ENCODE peak calls at places on chromosomes 7 and 10, in four cellular contexts. V is endothelial cell, X is B cell, A is nephron progenitor cell. N is an unnamed sample.

GRCh38 chr10:27197980-27198645 is 42.5 kb downstream of the ACBD5 start:
- DNase-seq in X (no peak), A (no peak), V (no peak), N (no peak)

GRCh38 chr7:1530946-1531262 is 402 bp downstream of the MAFK start:
- DNase-seq in V (no peak), X (no peak), A (no peak), N (no peak)

GRCh38 chr10:43861966-43862751 is 213.5 kb upstream of the ZNF32 start:
- DNase-seq in V (no peak), X (no peak), A (no peak), N (peak)

GRCh38 chr10:33293531-33294170 is 40.8 kb downstream of the NRP1 start:
- DNase-seq in X (no peak), A (no peak), V (no peak), N (no peak)

GRCh38 chr7:133591704-133592340 is 338.9 kb downstream of the EXOC4 start:
- DNase-seq in X (no peak), V (no peak), A (no peak), N (no peak)

GRCh38 chr10:104028823-104029527 is 56.7 kb downstream of the COL17A1 start:
- DNase-seq in V (no peak), A (no peak), X (no peak), N (no peak)

GRCh38 chr10:18071591-18071990 is 68.6 kb upstream of the CACNB2 start:
- DNase-seq in V (no peak), X (no peak), A (no peak), N (no peak)

GRCh38 chr7:51428226-51428887 is 111.7 kb upstream of the COBL start:
- DNase-seq in A (no peak), X (no peak), V (peak), N (no peak)

GRCh38 chr7:836429-836828 is 4.2 kb downstream of the SUN1 start:
- DNase-seq in V (peak), A (no peak), X (no peak), N (peak)

GRCh38 chr10:48501806-48502771 is 102.8 kb downstream of the ARHGAP22 start:
- DNase-seq in A (no peak), X (no peak), V (no peak), N (no peak)

GRCh38 chr10:60958892-60959601 is 15.1 kb upstream of the RHOBTB1 start:
- DNase-seq in X (no peak), A (no peak), V (no peak), N (peak)

GRCh38 chr7:122672536-122672935 is 26.4 kb downstream of the RNF133 start:
- DNase-seq in A (no peak), X (no peak), V (no peak), N (no peak)

GRCh38 chr10:86345296-86346168 is 21.1 kb downstream of the GRID1 start:
- DNase-seq in X (no peak), V (no peak), A (no peak), N (no peak)

GRCh38 chr7:5584821-5585220 is 161.2 kb upstream of the TNRC18 start:
- DNase-seq in A (no peak), X (no peak), V (no peak), N (no peak)

GRCh38 chr10:102777696-102778530 is 34.2 kb downstream of the WBP1L start:
- DNase-seq in V (no peak), A (no peak), X (no peak), N (no peak)

GRCh38 chr10:49286686-49287085 is 12.3 kb upstream of the C10orf71 start:
- DNase-seq in V (no peak), X (no peak), A (no peak), N (no peak)

GRCh38 chr7:194257-194995 is 2.1 kb downstream of the FAM20C start:
- DNase-seq in X (no peak), A (peak), V (no peak), N (peak)

GRCh38 chr7:47576031-47576908 is 5.6 kb downstream of the TNS3 start:
- DNase-seq in V (no peak), A (no peak), X (no peak), N (peak)

GRCh38 chr7:135335628-135336139 is 102.0 kb downstream of the STRA8 start:
- DNase-seq in A (peak), X (no peak), V (peak), N (peak)
- TF ChIP-seq CTCF in A (peak), X (no peak), V (peak), N (peak)

DNA sequence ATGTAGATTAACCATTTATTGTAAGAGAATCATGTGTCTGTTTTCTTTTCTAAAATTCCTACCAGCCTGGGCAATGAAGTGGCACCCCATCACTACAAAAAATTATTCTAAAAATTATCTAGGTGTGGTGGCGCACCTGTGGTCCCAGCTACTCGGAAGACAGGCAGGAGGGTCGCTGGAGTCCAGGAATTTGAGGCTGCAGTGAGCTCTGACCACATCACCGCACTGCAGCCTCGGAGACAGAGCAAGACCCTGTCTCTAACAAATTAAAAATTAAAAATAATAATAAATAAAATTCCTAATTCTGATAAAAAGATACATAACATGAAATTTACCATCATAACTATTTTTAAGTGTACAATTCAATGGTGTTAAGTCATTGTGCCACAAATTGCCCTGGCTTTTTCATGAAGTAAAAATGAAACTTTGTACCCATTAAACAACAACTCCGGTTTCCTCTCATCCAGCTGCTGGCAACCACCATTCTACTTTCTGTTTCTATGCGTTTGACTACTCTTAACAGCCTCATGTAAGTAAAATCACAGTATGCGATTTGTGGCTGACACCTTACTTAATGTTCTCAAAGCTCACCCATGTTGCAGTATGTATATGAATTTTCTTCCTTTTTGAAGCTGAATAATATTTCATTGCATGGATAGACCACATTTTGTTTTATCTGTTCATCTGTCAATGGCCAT is 20.6 kb upstream of the USP6NL start:
- DNase-seq in V (no peak), A (no peak), X (peak), N (no peak)
- TF ChIP-seq CTCF in V (no peak), A (no peak), X (no peak), N (no peak)

DNA sequence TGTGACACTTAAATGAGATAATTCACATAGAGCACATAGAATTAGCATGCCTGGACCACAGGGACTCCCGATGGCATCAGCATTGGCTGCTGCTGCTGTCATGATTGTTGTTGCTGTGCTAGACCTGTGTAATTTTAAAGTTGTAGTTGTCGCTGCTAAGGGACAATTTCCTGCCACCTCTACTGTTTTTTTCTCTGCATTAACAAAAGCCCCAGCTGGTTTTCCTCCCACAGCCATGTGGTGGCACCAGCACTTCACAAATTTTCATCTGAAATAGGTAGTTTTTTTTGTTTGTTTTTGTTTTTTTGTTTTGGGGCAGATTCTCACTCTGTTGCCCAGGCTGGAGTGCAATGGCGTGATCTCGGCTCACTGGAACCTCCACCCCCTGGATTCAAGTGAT is 25.4 kb upstream of the PRXL2A start:
- DNase-seq in V (peak), A (peak), X (peak), N (peak)
- TF ChIP-seq CTCF in V (peak), A (peak), X (peak), N (peak)

GRCh38 chr10:35600193-35600592 is 4.9 kb upstream of the GJD4 start:
- DNase-seq in X (no peak), A (no peak), V (no peak), N (peak)
- TF ChIP-seq CTCF in X (no peak), A (no peak), V (no peak), N (peak)

GRCh38 chr7:10128748-10129147 is 844.9 kb upstream of the PHF14 start:
- DNase-seq in V (peak), X (no peak), A (peak), N (no peak)
- TF ChIP-seq CTCF in V (peak), X (no peak), A (peak), N (no peak)

N was measured in fibroblast of pulmonary artery.